ENCODE peak calls at places on chromosomes 1 and 21, in six cellular contexts. V is A549; K is fibroblast of mammary gland; M is spleen; U is CD8-positive, alpha-beta T cell; O is tibial nerve. E is an unnamed sample.

GRCh38 chr1:34740161-34740875 is 14.5 kb upstream of the GJB5 start:
- DNase-seq in V (no peak), K (no peak), M (no peak), U (no peak), O (no peak), E (no peak)

GRCh38 chr1:228866498-228866897 is 131.2 kb downstream of the RHOU start:
- DNase-seq in V (peak; percentile 25), K (no peak), M (no peak), U (no peak), O (peak; percentile 24), E (no peak)

GRCh38 chr21:44793269-44794030 is 8.2 kb downstream of the UBE2G2 start:
- DNase-seq in V (peak; percentile 43), K (peak; percentile 66), M (peak; percentile 90), U (no peak), O (peak; percentile 62), E (no peak)

GRCh38 chr1:169538998-169539871 is 47.0 kb downstream of the F5 start:
- DNase-seq in V (peak; percentile 53), K (peak; percentile 93), M (no peak), U (no peak), O (no peak), E (no peak)

GRCh38 chr1:1163538-1164070 is 10.1 kb upstream of the TTLL10 start:
- DNase-seq in V (no peak), K (no peak), M (no peak), U (no peak), O (no peak), E (no peak)

GRCh38 chr1:240247899-240248298 is 156.2 kb downstream of the FMN2 start:
- DNase-seq in V (no peak), K (no peak), M (no peak), U (no peak), O (no peak), E (no peak)

GRCh38 chr21:43603641-43604504 is 55.4 kb downstream of the HSF2BP start:
- DNase-seq in V (peak; percentile 44), K (peak; percentile 92), M (no peak), U (no peak), O (no peak), E (no peak)

GRCh38 chr1:2866415-2867086 is 65.1 kb upstream of the TTC34 start:
- DNase-seq in V (no peak), K (no peak), M (no peak), U (no peak), O (no peak), E (no peak)

GRCh38 chr1:111471012-111471411 is 2.8 kb upstream of the C1orf162 start:
- DNase-seq in V (no peak), K (no peak), M (peak; percentile 90), U (peak; percentile 35), O (no peak), E (peak; percentile 60)

GRCh38 chr21:45427331-45428271 is 22.6 kb downstream of the COL18A1 start:
- DNase-seq in V (peak; percentile 89), K (peak; percentile 99), M (no peak), U (no peak), O (no peak), E (peak; percentile 94)

GRCh38 chr1:93960641-93961147 is 51.5 kb upstream of the GCLM start:
- DNase-seq in V (no peak), K (no peak), M (no peak), U (no peak), O (no peak), E (no peak)

GRCh38 chr1:23745515-23745914 is 2.2 kb downstream of the ELOA start:
- DNase-seq in V (peak; percentile 63), K (peak; percentile 59), M (no peak), U (no peak), O (no peak), E (no peak)

GRCh38 chr1:91741301-91741700 is 144.7 kb downstream of the TGFBR3 start:
- DNase-seq in V (no peak), K (peak; percentile 50), M (no peak), U (no peak), O (no peak), E (no peak)

GRCh38 chr1:172746091-172746949 is 87.4 kb downstream of the FASLG start:
- DNase-seq in V (peak; percentile 85), K (peak; percentile 100), M (no peak), U (no peak), O (peak; percentile 60), E (no peak)

GRCh38 chr1:173253046-173253445 is 45.9 kb upstream of the TNFSF4 start:
- DNase-seq in V (no peak), K (peak; percentile 33), M (no peak), U (no peak), O (no peak), E (no peak)

DNA sequence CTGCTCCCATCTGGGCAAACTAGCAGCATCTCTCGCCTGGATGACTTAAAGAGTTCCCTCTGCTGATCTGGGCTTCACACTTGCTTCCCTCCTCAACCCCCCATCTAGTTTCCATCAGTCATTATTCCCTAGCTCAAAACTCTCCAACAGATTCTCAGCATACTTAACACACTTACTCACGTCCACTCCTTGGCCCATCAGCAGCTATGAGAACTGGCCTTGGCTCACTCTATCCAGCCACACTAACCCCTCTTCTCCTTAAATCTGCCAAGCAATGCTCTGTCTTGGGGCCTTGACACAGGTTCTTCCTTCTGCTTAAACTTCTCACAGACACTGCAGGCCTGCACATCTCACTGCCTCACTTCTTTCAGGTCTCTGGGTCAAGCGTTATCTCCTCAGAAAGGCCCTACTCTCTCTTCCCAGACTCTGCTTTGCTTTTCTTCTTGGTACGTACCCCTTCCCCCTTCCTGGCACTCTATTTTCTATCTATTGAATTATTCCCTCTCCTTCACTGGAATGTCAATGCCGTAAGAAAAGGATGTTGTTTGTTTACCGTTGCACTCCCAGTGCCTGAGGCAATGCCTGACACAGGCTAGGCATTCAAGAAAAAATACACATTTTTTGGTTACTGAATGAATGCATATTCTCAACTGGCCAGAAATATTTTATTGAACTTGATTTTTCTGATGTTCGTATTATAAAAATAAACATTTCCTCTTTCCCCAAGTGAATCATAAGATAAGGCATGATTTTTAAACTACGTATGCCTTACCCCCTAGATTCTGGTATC is 41.4 kb downstream of the GNG12 start:
- DNase-seq in V (peak; percentile 86), K (peak; percentile 94), M (no peak), U (no peak), O (peak; percentile 27), E (no peak)
- H3K4me3 ChIP-seq in V (peak overlapping the region; percentile 18), K (no peak overlapping the region), M (no peak overlapping the region), U (no peak overlapping the region), O (no peak overlapping the region), E (no peak overlapping the region)

GRCh38 chr1:90717665-90718410 is 736 bp upstream of the BARHL2 start:
- DNase-seq in V (no peak), K (peak; percentile 34), M (no peak), U (no peak), O (no peak), E (no peak)
- H3K4me3 ChIP-seq in V (peak overlapping the region; percentile 27), K (peak overlapping the region; percentile 27), M (peak overlapping the region; percentile 65), U (peak overlapping the region; percentile 28), O (peak overlapping the region; percentile 17), E (peak overlapping the region; percentile 49)

DNA sequence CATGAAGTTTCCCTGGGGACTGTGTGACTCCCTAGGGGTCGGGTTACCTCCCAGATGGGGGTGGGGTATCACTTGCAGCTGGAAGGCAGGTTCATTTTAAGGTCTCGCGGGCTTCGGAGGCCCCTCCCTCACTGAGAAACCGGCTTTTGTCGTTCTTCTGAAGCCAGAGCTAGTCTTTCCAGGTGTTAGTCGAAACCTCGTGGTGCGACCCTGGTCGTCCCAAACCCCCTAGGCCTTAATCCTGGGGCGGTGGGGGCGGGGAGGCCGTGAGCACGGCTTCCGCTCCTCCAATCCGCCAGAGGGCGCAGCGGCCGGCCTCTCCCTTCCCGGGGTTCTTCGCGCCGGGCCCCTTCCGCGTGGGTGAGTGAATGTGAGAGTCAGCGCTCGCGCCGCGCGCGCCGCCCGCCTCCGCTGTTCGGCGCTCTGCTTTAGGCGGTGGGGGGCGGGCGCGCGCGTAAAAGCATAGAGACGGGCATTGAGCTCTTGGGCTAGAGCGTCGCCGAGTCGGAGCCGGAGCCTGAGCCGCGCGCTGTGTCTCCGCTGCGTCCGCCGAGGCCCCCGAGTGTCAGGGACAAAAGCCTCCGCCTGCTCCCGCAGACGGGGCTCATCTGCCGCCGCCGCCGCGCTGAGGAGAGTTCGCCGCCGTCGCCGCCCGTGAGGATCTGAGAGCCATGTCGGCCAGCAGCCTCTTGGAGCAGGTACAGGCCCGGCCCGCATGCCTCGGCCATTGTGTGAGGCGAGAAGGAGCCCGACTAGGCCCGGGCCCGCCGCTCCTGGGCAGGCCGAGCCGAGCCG is at the start of gene YTHDF2:
- DNase-seq in V (peak; percentile 95), K (peak; percentile 94), M (peak; percentile 100), U (peak; percentile 97), O (peak; percentile 93), E (peak; percentile 86)
- H3K4me3 ChIP-seq in V (peak within 1 kb of the TSS; percentile 98), K (peak within 1 kb of the TSS; percentile 91), M (peak within 1 kb of the TSS; percentile 99), U (peak within 1 kb of the TSS; percentile 89), O (peak within 1 kb of the TSS; percentile 87), E (peak within 1 kb of the TSS; percentile 96)

DNA sequence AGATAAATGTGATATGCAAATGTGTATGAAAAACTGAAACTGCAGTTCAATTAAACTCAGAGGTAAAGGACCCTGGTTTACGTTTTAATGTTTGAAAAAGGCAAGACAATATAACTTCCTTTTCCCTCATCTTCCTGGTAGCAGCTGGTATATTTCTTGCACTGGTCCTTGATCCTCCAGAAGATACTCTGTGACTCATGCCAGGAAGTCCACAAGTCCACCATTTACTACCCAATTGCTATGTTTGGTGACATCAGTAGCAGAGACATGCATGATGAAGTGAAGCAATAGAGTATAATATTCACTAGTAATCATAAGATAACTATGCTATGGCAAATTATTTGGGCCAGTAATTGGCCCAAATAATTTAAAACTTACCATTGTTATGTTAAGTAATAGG is 774.5 kb upstream of the NEGR1 start:
- DNase-seq in V (no peak), K (no peak), M (no peak), U (no peak), O (no peak), E (no peak)
- H3K4me3 ChIP-seq in V (no peak overlapping the region), K (no peak overlapping the region), M (no peak overlapping the region), U (no peak overlapping the region), O (no peak overlapping the region), E (no peak overlapping the region)

GRCh38 chr1:26791138-26791537 is 3.4 kb downstream of the PIGV start:
- DNase-seq in V (no peak), K (peak; percentile 45), M (no peak), U (no peak), O (no peak), E (no peak)
- H3K4me3 ChIP-seq in V (no peak overlapping the region), K (no peak overlapping the region), M (no peak overlapping the region), U (no peak overlapping the region), O (no peak overlapping the region), E (no peak overlapping the region)

GRCh38 chr1:80018348-80018747 is 1011.8 kb upstream of the ADGRL4 start:
- DNase-seq in V (no peak), K (no peak), M (no peak), U (no peak), O (no peak), E (no peak)

GRCh38 chr1:80023366-80023765 is 1016.8 kb upstream of the ADGRL4 start:
- DNase-seq in V (no peak), K (peak; percentile 22), M (no peak), U (no peak), O (no peak), E (no peak)

DNA sequence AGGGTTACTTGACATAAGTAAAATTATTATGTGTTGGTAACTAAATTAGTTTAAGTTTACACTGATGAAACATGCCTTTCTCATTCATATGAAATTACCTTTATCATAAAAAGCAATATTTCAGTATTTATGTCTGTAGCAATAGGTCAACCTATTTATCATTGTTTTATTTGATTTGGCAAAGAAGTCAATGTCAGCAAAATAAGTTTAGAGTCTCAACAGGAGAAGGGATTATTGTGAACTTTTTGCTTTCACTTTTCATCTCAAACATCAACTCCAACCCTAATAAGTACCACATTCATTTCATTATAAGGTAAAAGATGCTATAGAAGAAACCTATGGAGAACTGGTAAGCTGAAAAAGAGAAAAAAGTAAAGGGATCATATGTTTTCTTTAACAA is 1015.4 kb upstream of the ADGRL4 start:
- DNase-seq in V (no peak), K (no peak), M (no peak), U (no peak), O (no peak), E (no peak)
- H3K4me3 ChIP-seq in V (no peak overlapping the region), K (no peak overlapping the region), M (no peak overlapping the region), U (no peak overlapping the region), O (no peak overlapping the region), E (no peak overlapping the region)

GRCh38 chr1:196609114-196609737 is 986 bp upstream of the KCNT2 start:
- DNase-seq in V (peak; percentile 34), K (peak; percentile 14), M (no peak), U (no peak), O (no peak), E (no peak)
- H3K4me3 ChIP-seq in V (peak overlapping the region; percentile 69), K (peak overlapping the region; percentile 64), M (peak overlapping the region; percentile 60), U (no peak overlapping the region), O (peak overlapping the region; percentile 58), E (peak overlapping the region; percentile 54)

E was measured in ascending aorta.